ENCODE peak calls at places on chromosomes 11 and 22, in eight cellular contexts. W is HepG2, U is IMR-90, X is H1, N is kidney, S is neuronal stem cell, M is H9, I is fibroblast of lung. H is an unnamed sample.

GRCh38 chr11:104333977-104334376 is 170.0 kb upstream of the PDGFD start:
- DNase-seq in W (peak; percentile 7), U (no peak), X (no peak), N (no peak), S (no peak), M (peak; percentile 43), I (no peak), H (peak; percentile 39)

GRCh38 chr22:29716814-29717213 is 3.0 kb upstream of the CABP7 start:
- DNase-seq in W (peak; percentile 84), U (peak; percentile 80), X (no peak), N (no peak), S (peak; percentile 86), M (peak; percentile 88), I (peak; percentile 75), H (peak; percentile 69)

GRCh38 chr22:39493759-39494158 is 8.3 kb upstream of the MIEF1 start:
- DNase-seq in W (no peak), U (peak; percentile 92), X (no peak), N (peak; percentile 15), S (no peak), M (no peak), I (peak; percentile 79), H (peak; percentile 76)

GRCh38 chr11:123491241-123491640 is 61.2 kb downstream of the GRAMD1B start:
- DNase-seq in W (no peak), U (no peak), X (no peak), N (no peak), S (no peak), M (no peak), I (no peak), H (no peak)

GRCh38 chr11:1481483-1481825 is 5.1 kb downstream of the MOB2 start:
- DNase-seq in W (no peak), U (no peak), X (no peak), N (no peak), S (no peak), M (no peak), I (no peak), H (no peak)

GRCh38 chr11:111604392-111605009 is 2.3 kb downstream of the SIK2 start:
- DNase-seq in W (peak; percentile 61), U (peak; percentile 45), X (no peak), N (no peak), S (peak; percentile 40), M (no peak), I (peak; percentile 33), H (peak; percentile 82)

GRCh38 chr11:95924414-95924760 is 480 bp upstream of the MTMR2 start:
- DNase-seq in W (peak; percentile 18), U (peak; percentile 48), X (no peak), N (no peak), S (no peak), M (no peak), I (no peak), H (peak; percentile 76)

GRCh38 chr22:29268511-29269229 is 602 bp downstream of the EWSR1 start:
- DNase-seq in W (peak; percentile 41), U (peak; percentile 67), X (no peak), N (peak; percentile 88), S (peak; percentile 69), M (no peak), I (peak; percentile 70), H (peak; percentile 31)

GRCh38 chr11:126146454-126147192 is 64.8 kb downstream of the RPUSD4 start:
- DNase-seq in W (peak; percentile 84), U (no peak), X (no peak), N (no peak), S (peak; percentile 92), M (peak; percentile 86), I (no peak), H (no peak)

GRCh38 chr11:86574493-86575207 is 97.8 kb downstream of the ME3 start:
- DNase-seq in W (no peak), U (no peak), X (no peak), N (no peak), S (no peak), M (no peak), I (peak; percentile 52), H (peak; percentile 33)

GRCh38 chr11:121194731-121195596 is 93.9 kb downstream of the TECTA start:
- DNase-seq in W (peak; percentile 59), U (peak; percentile 64), X (no peak), N (no peak), S (peak; percentile 70), M (peak; percentile 53), I (peak; percentile 42), H (peak; percentile 91)

GRCh38 chr22:36027579-36027959 is 1.1 kb downstream of the RBFOX2 start:
- DNase-seq in W (no peak), U (no peak), X (no peak), N (no peak), S (no peak), M (no peak), I (no peak), H (peak; percentile 1)

GRCh38 chr11:19419021-19419750 is 178.4 kb upstream of the E2F8 start:
- DNase-seq in W (no peak), U (peak; percentile 89), X (no peak), N (no peak), S (no peak), M (no peak), I (peak; percentile 53), H (peak; percentile 32)

GRCh38 chr11:62497132-62497915 is 49.3 kb downstream of the AHNAK start:
- DNase-seq in W (peak; percentile 86), U (peak; percentile 81), X (no peak), N (no peak), S (no peak), M (peak; percentile 65), I (peak; percentile 73), H (peak; percentile 87)

GRCh38 chr11:96067160-96067559 is 143.3 kb upstream of the MTMR2 start:
- DNase-seq in W (no peak), U (no peak), X (no peak), N (no peak), S (no peak), M (no peak), I (no peak), H (no peak)

GRCh38 chr11:70384486-70385152 is 13.7 kb upstream of the CTTN start:
- DNase-seq in W (no peak), U (no peak), X (no peak), N (no peak), S (no peak), M (no peak), I (no peak), H (no peak)

GRCh38 chr11:70378506-70379134 is 19.7 kb upstream of the CTTN start:
- DNase-seq in W (no peak), U (no peak), X (no peak), N (no peak), S (no peak), M (no peak), I (no peak), H (no peak)

GRCh38 chr11:70383664-70384395 is 14.5 kb upstream of the CTTN start:
- DNase-seq in W (no peak), U (no peak), X (no peak), N (no peak), S (no peak), M (no peak), I (no peak), H (no peak)

GRCh38 chr11:70381350-70381749 is 17.0 kb upstream of the CTTN start:
- DNase-seq in W (no peak), U (no peak), X (no peak), N (no peak), S (no peak), M (no peak), I (no peak), H (no peak)

DNA sequence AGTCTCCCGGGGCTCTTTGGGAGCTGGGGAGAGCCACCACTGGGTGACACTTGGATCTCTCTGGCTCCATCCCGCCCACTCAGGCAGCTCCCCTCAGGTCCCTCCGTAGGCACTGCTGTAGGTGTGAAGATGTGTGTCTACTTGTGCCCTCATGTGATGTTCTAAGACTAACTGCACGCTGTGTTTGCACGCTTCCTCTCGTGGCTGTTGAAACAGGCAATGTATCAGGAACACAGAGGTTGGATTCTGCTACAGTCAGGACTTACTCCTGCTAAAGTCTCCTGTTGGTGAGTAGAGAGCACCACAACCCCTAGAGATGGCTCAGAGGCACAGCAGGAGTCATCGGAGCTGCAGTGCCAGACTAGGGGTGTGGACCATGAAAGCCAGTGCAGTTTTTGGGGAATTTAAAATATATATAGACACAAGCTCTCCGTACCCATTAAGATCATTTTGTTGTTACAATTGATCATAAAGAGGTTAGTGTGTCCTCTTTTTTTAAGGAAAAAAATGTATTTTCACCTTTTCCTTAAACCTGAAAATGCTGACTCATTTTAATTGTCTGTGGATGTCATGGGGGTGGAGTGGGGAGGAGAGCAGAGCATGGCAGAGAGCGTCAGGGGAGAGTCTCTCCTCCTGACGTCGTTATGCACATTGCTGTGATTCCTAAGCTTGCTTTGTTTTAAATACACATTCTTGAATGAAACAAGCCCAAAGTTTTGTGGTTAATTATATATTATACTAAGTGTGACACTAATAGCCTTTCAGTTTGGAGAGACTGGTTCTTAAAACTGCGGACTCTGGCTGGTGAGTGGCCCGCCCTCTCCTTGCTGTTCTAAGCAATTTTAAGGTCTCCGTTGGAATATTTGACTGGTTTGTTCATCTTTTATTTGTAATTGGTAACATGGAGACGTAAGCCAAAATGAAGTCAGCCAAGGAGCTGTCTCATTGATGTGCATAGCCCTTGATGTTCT is 16.2 kb upstream of the CTTN start:
- DNase-seq in W (no peak), U (peak; percentile 95), X (no peak), N (no peak), S (no peak), M (no peak), I (peak; percentile 87), H (no peak)
- H3K9ac ChIP-seq in W (no peak overlapping the region), U (peak overlapping the region; percentile 48), X (no peak overlapping the region), N (no peak overlapping the region), S (no peak overlapping the region), M (no peak overlapping the region), I (peak overlapping the region; percentile 44), H (no peak overlapping the region)

GRCh38 chr11:110147965-110148709 is 54.9 kb downstream of the ZC3H12C start:
- DNase-seq in W (no peak), U (peak; percentile 92), X (no peak), N (no peak), S (no peak), M (no peak), I (peak; percentile 93), H (peak; percentile 65)
- H3K9ac ChIP-seq in W (no peak overlapping the region), U (no peak overlapping the region), X (no peak overlapping the region), N (no peak overlapping the region), S (no peak overlapping the region), M (no peak overlapping the region), I (no peak overlapping the region), H (peak overlapping the region; percentile 66)

GRCh38 chr11:36374726-36375125 is 78.6 kb downstream of the PRR5L start:
- DNase-seq in W (no peak), U (no peak), X (no peak), N (no peak), S (no peak), M (no peak), I (no peak), H (no peak)
- H3K9ac ChIP-seq in W (no peak overlapping the region), U (no peak overlapping the region), X (no peak overlapping the region), N (no peak overlapping the region), S (no peak overlapping the region), M (no peak overlapping the region), I (no peak overlapping the region), H (no peak overlapping the region)

DNA sequence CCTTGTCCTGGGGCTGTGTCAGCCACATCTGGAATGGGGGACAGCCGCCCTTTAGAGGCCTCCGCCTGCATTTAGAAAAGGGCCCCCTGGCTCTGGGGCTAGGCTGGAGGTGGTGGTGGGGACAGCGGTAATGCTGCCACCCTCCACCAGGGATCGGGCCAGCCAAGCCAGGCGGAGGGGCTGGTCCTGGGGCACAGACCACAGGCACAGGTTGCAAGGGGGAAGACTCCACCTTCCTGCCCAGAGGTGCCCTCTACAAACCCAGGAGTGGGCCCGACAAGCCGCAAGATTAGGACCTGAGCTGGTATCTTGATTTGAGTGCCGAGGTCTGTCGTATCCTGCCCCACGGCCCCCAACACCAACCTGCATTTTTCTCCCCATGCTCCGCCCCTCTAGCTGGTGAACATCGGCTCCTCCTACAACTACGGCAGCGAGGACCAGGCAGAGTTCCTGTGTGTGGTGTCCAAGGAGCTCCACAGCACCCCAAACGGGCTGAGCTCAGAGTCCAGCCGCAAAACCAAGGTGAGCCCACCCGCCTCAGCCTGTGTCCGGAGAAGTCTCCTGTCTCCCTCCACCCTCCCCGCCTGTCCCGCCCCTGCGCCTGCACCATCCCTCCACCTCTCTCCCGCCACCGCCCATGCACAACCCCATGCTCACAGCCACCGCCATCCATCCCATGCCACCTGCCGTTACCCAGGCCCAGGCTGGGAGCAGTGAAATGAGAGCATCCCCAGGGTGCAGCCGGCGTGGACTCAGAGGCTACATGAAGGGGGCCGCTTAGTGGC is 7.6 kb downstream of the KCTD17 start:
- DNase-seq in W (no peak), U (no peak), X (no peak), N (peak; percentile 71), S (no peak), M (no peak), I (no peak), H (no peak)
- H3K9ac ChIP-seq in W (no peak overlapping the region), U (no peak overlapping the region), X (no peak overlapping the region), N (no peak overlapping the region), S (peak overlapping the region; percentile 18), M (no peak overlapping the region), I (no peak overlapping the region), H (no peak overlapping the region)